ENCODE peak calls at places on chromosome 1, in five cellular contexts. P is cardiac fibroblast; B is GM20000; C is right lobe of liver; G is stimulated activated CD4-positive, alpha-beta T cell treated with anti-CD3 and anti-CD28 coated beads, Interleukin-15, amount 100 ng/mL, for 24 hours. Y is an unnamed sample.

GRCh38 chr1:211198111-211198510 is 61.1 kb upstream of the RCOR3 start:
- DNase-seq in C (no peak), P (peak; percentile 57), G (no peak), B (no peak), Y (no peak)

GRCh38 chr1:182507685-182508084 is 57.7 kb downstream of the RGSL1 start:
- DNase-seq in B (no peak), P (peak; percentile 2), G (no peak), C (no peak), Y (no peak)

GRCh38 chr1:201228011-201228983 is 37.7 kb downstream of the IGFN1 start:
- DNase-seq in G (no peak), C (no peak), P (no peak), B (no peak), Y (no peak)

GRCh38 chr1:121517586-121518230 is 332.9 kb downstream of the SRGAP2C start:
- DNase-seq in P (no peak), G (no peak), B (no peak), C (no peak), Y (no peak)

GRCh38 chr1:24195146-24195545 is 8.1 kb upstream of the IFNLR1 start:
- DNase-seq in P (no peak), C (no peak), G (no peak), B (no peak), Y (no peak)

GRCh38 chr1:9881838-9882249 is 28.2 kb downstream of the CTNNBIP1 start:
- DNase-seq in P (peak; percentile 68), G (no peak), C (no peak), B (no peak), Y (no peak)

GRCh38 chr1:69824932-69825331 is 257.2 kb downstream of the LRRC7 start:
- DNase-seq in B (no peak), P (no peak), C (no peak), G (no peak), Y (no peak)

GRCh38 chr1:155884028-155884950 is 24.9 kb downstream of the SYT11 start:
- DNase-seq in G (no peak), C (no peak), P (no peak), B (no peak), Y (no peak)

GRCh38 chr1:54460861-54461382 is 54.7 kb upstream of the SSBP3 start:
- DNase-seq in B (no peak), C (no peak), P (no peak), G (no peak), Y (no peak)

GRCh38 chr1:201511925-201512539 is 5.1 kb upstream of the CSRP1 start:
- DNase-seq in B (peak; percentile 66), C (peak; percentile 82), P (no peak), G (no peak), Y (no peak)

GRCh38 chr1:109634771-109635750 is 15.4 kb downstream of the AMPD2 start:
- DNase-seq in C (no peak), B (no peak), G (no peak), P (no peak), Y (no peak)

GRCh38 chr1:62082456-62083363 is 111.9 kb upstream of the L1TD1 start:
- DNase-seq in G (peak; percentile 53), P (peak; percentile 61), B (peak; percentile 51), C (no peak), Y (peak; percentile 67)

GRCh38 chr1:46616277-46617107 is at the start of gene MOB3C:
- DNase-seq in P (peak; percentile 88), G (peak; percentile 77), B (peak; percentile 83), C (peak; percentile 89), Y (peak; percentile 71)

GRCh38 chr1:82598816-82599215 is 798.1 kb downstream of the ADGRL2 start:
- DNase-seq in C (no peak), P (no peak), G (no peak), B (no peak), Y (no peak)

GRCh38 chr1:159790237-159790917 is 9.6 kb downstream of the DUSP23 start:
- DNase-seq in P (peak; percentile 44), C (no peak), B (peak; percentile 43), G (peak; percentile 18), Y (peak; percentile 11)

GRCh38 chr1:84272401-84272800 is 29.1 kb upstream of the SAMD13 start:
- DNase-seq in P (no peak), B (no peak), C (no peak), G (no peak), Y (no peak)

GRCh38 chr1:26297057-26297790 is 9.2 kb downstream of the UBXN11 start:
- DNase-seq in P (no peak), B (no peak), G (no peak), C (no peak), Y (no peak)

GRCh38 chr1:111197598-111198289 is 2.7 kb downstream of the DENND2D start:
- DNase-seq in B (no peak), G (peak; percentile 73), P (peak; percentile 54), C (no peak), Y (peak; percentile 18)

GRCh38 chr1:234102591-234102990 is 198.1 kb downstream of the SLC35F3 start:
- DNase-seq in P (no peak), B (no peak), C (no peak), G (no peak), Y (no peak)

GRCh38 chr1:230267338-230268065 is 158.6 kb downstream of the PGBD5 start:
- DNase-seq in B (no peak), C (no peak), P (no peak), G (no peak), Y (no peak)

GRCh38 chr1:155934933-155935590 is 849 bp upstream of the KHDC4 start:
- DNase-seq in B (no peak), G (no peak), C (no peak), P (no peak), Y (no peak)

GRCh38 chr1:215523128-215523861 is 43.8 kb upstream of the KCTD3 start:
- DNase-seq in G (no peak), P (peak; percentile 25), C (no peak), B (no peak), Y (no peak)

GRCh38 chr1:93692001-93692400 is 10.4 kb upstream of the BCAR3 start:
- DNase-seq in C (no peak), B (no peak), G (no peak), P (no peak), Y (no peak)

GRCh38 chr1:193705473-193706074 is 519.2 kb upstream of the B3GALT2 start:
- DNase-seq in G (no peak), C (no peak), B (no peak), P (peak; percentile 42), Y (no peak)

GRCh38 chr1:231626951-231627614 is 493 bp downstream of the DISC1 start:
- DNase-seq in P (peak; percentile 53), C (peak; percentile 65), B (peak; percentile 66), G (peak; percentile 66), Y (peak; percentile 75)

GRCh38 chr1:224185208-224185607 is 2.2 kb downstream of the DEGS1 start:
- DNase-seq in B (no peak), P (no peak), C (no peak), G (no peak), Y (no peak)

GRCh38 chr1:153790282-153790995 is 15.2 kb downstream of the SLC27A3 start:
- DNase-seq in C (peak; percentile 61), G (no peak), P (peak; percentile 94), B (no peak), Y (no peak)

GRCh38 chr1:108000620-108001105 is 35.7 kb upstream of the VAV3 start:
- DNase-seq in G (no peak), B (no peak), C (no peak), P (peak; percentile 91), Y (no peak)

GRCh38 chr1:235095938-235096562 is 32.6 kb downstream of the TOMM20 start:
- DNase-seq in G (no peak), P (no peak), C (no peak), B (no peak), Y (no peak)

GRCh38 chr1:27504588-27505419 is 14.8 kb upstream of the WASF2 start:
- DNase-seq in P (peak; percentile 91), C (peak; percentile 55), B (no peak), G (no peak), Y (peak; percentile 72)

GRCh38 chr1:230139306-230139705 is 72.3 kb downstream of the GALNT2 start:
- DNase-seq in P (no peak), C (no peak), G (no peak), B (no peak), Y (no peak)

GRCh38 chr1:203464226-203464625 is 11.4 kb upstream of the PRELP start:
- DNase-seq in B (no peak), P (no peak), C (no peak), G (no peak), Y (no peak)

GRCh38 chr1:101071470-101071886 is 45.9 kb upstream of the DPH5 start:
- DNase-seq in G (no peak), P (peak; percentile 45), B (no peak), C (no peak), Y (no peak)

GRCh38 chr1:205505791-205506190 is 1.3 kb downstream of the CDK18 start:
- DNase-seq in G (no peak), B (no peak), C (no peak), P (peak; percentile 35), Y (no peak)